ENCODE peak calls at places on chromosomes 3 and 15, in five cellular contexts. Y, K, J, U and M are unnamed samples.

GRCh38 chr15:39643747-39644520 is 63.1 kb downstream of the THBS1 start:
- DNase-seq in J (no peak), Y (peak; percentile 20), U (no peak), K (no peak), M (no peak)

GRCh38 chr3:41339758-41340157 is 140.5 kb downstream of the CTNNB1 start:
- DNase-seq in J (no peak), U (no peak), Y (no peak), K (no peak), M (no peak)

GRCh38 chr15:41838400-41838897 is at the start of gene PLA2G4B:
- DNase-seq in J (no peak), U (no peak), Y (no peak), K (no peak), M (peak; percentile 68)

GRCh38 chr3:29168686-29169085 is 112.2 kb upstream of the RBMS3 start:
- DNase-seq in K (no peak), Y (no peak), J (no peak), U (peak; percentile 37), M (no peak)

GRCh38 chr15:39084683-39085530 is 496.0 kb upstream of the THBS1 start:
- DNase-seq in U (peak; percentile 96), Y (no peak), J (peak; percentile 91), K (no peak), M (peak; percentile 87)

GRCh38 chr3:107752202-107752990 is 229.6 kb downstream of the BBX start:
- DNase-seq in J (peak; percentile 51), Y (peak; percentile 40), K (peak; percentile 37), U (peak; percentile 52), M (peak; percentile 48)

GRCh38 chr3:114887806-114888205 is 259.3 kb downstream of the ZBTB20 start:
- DNase-seq in Y (no peak), J (peak; percentile 6), U (no peak), K (no peak), M (no peak)

GRCh38 chr15:84961114-84961452 is 20.6 kb upstream of the PDE8A start:
- DNase-seq in U (peak; percentile 73), Y (no peak), J (peak; percentile 68), K (no peak), M (peak; percentile 57)

GRCh38 chr3:36763850-36764703 is at the start of gene DCLK3:
- DNase-seq in Y (peak; percentile 80), J (no peak), K (no peak), U (no peak), M (no peak)

GRCh38 chr15:52093539-52094502 is 18.8 kb downstream of the BCL2L10 start:
- DNase-seq in Y (no peak), K (no peak), J (peak; percentile 90), U (peak; percentile 95), M (peak; percentile 98)

GRCh38 chr3:184388936-184389230 is 9.0 kb downstream of the CHRD start:
- DNase-seq in Y (no peak), K (no peak), J (no peak), U (no peak), M (no peak)

GRCh38 chr3:139772539-139773500 is 95.0 kb upstream of the NMNAT3 start:
- DNase-seq in K (no peak), U (peak; percentile 54), Y (no peak), J (peak; percentile 91), M (peak; percentile 69)

GRCh38 chr3:184766555-184767261 is 45.3 kb upstream of the VPS8 start:
- DNase-seq in K (no peak), U (no peak), Y (no peak), J (peak; percentile 42), M (peak; percentile 99)

GRCh38 chr15:67124111-67124510 is 58.7 kb downstream of the SMAD3 start:
- DNase-seq in Y (no peak), J (no peak), U (no peak), K (no peak), M (peak; percentile 72)

GRCh38 chr15:63347074-63347859 is 34.4 kb downstream of the CA12 start:
- DNase-seq in K (no peak), U (peak; percentile 32), Y (no peak), J (no peak), M (no peak)

GRCh38 chr3:89948008-89948407 is 840.6 kb downstream of the EPHA3 start:
- DNase-seq in U (no peak), J (no peak), K (no peak), Y (no peak), M (no peak)

DNA sequence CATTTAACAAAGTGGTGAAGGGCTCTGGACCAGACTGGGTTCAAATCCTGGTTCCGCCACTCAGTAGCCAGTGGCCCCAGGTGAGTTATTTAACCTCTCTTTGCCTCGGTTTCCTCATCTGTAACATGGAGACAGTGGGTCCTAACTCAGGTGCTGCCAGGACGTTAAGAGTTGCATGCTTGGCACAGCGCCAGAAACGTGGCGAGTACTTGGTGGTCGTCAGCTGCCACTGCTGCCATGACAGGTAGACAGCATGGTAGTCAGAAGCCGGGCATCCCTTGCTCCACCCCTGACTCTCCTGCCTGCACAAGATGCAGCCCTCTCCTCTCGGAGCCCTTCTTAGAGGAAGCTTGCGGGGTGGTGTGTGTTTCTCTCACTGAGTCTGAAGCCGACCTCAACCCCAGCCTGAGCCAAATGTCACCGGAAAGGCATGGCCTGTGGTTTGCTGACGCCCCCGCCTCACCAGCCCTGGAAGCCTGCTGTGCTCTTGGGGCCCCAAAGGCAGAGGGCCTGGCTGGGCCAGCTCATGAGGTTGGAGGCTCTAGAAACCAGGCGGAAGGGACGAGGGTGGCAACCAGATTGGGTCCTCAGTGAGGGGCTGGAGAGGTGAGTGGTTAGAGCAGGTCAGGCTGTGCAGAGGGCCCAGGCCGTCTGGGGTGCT is 160.8 kb upstream of the TLE3 start:
- DNase-seq in J (no peak), U (no peak), K (peak; percentile 58), Y (no peak), M (no peak)
- H3K4me3 ChIP-seq in J (no peak overlapping the region), U (no peak overlapping the region), K (no peak overlapping the region), Y (no peak overlapping the region), M (no peak overlapping the region)

GRCh38 chr3:173916799-173917198 is 519.3 kb downstream of the NLGN1 start:
- DNase-seq in Y (no peak), J (no peak), K (no peak), U (no peak), M (no peak)

GRCh38 chr3:173912126-173912525 is 514.6 kb downstream of the NLGN1 start:
- DNase-seq in J (no peak), U (no peak), K (no peak), Y (no peak), M (no peak)

GRCh38 chr3:173913985-173914421 is 516.5 kb downstream of the NLGN1 start:
- DNase-seq in U (no peak), J (no peak), Y (peak; percentile 37), K (no peak), M (no peak)

GRCh38 chr3:173911446-173911845 is 513.9 kb downstream of the NLGN1 start:
- DNase-seq in U (no peak), Y (no peak), J (no peak), K (no peak), M (no peak)

GRCh38 chr3:173913397-173913796 is 515.9 kb downstream of the NLGN1 start:
- DNase-seq in Y (no peak), K (no peak), U (peak; percentile 62), J (peak; percentile 9), M (no peak)
- H3K4me3 ChIP-seq in Y (no peak overlapping the region), K (no peak overlapping the region), U (no peak overlapping the region), J (no peak overlapping the region), M (no peak overlapping the region)

GRCh38 chr3:80769683-80770082 is 991.8 kb downstream of the GBE1 start:
- DNase-seq in J (no peak), Y (no peak), K (no peak), U (no peak), M (no peak)
- H3K4me3 ChIP-seq in J (peak overlapping the region; percentile 37), Y (no peak overlapping the region), K (no peak overlapping the region), U (no peak overlapping the region), M (no peak overlapping the region)

GRCh38 chr3:124834723-124835718 is 52.1 kb downstream of the ITGB5 start:
- DNase-seq in J (peak; percentile 91), K (peak; percentile 25), U (peak; percentile 90), Y (peak; percentile 62), M (peak; percentile 57)
- H3K4me3 ChIP-seq in J (no peak overlapping the region), K (peak overlapping the region; percentile 47), U (no peak overlapping the region), Y (no peak overlapping the region), M (no peak overlapping the region)

DNA sequence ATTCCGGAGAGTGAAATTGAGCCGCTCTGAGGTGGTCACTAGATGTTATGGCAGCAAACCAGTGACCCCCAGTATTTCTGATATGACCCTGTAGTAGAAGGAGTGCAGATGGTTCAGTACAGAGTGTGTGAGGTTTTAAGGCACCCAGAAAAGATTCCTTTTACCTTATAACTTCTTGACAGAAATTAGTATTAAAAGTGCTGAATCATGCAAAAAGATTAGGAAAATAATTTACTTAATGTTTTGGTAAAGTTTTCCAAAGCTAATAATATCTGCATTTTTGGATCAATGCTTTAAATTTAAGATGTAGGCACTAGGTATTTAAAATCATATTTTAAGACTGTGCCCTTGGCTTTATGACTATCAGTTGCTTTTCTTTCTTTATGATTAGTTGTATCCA is 241.8 kb upstream of the TOPAZ1 start:
- DNase-seq in K (peak; percentile 11), Y (no peak), U (no peak), J (no peak), M (no peak)
- H3K4me3 ChIP-seq in K (peak overlapping the region; percentile 93), Y (peak overlapping the region; percentile 58), U (no peak overlapping the region), J (peak overlapping the region; percentile 75), M (peak overlapping the region; percentile 51)